ENCODE peak calls at places on chromosomes 16 and 17, in eight cellular contexts. One of them, this sample, is unnamed.
A peak's percentile ranks its signal among the peaks of the same experiment; 100 is the strongest.

GRCh38 chr16:23145186-23145585 is 4.1 kb downstream of the USP31 start:
- DNase-seq in lower lobe of right lung: no peak
- DNase-seq in tibial artery: no peak
- DNase-seq in esophagus squamous epithelium: no peak
- DNase-seq in effector memory CD4-positive, alpha-beta T cell: no peak
- DNase-seq in NT2/D1: no peak
- DNase-seq in H9: peak; percentile 46
- DNase-seq in left ventricle myocardium inferior: no peak
- DNase-seq in this sample: no peak

GRCh38 chr16:84511180-84511800 is 6.8 kb upstream of the MEAK7 start:
- DNase-seq in left ventricle myocardium inferior: peak; percentile 82
- DNase-seq in esophagus squamous epithelium: no peak
- DNase-seq in tibial artery: peak; percentile 83
- DNase-seq in H9: peak; percentile 84
- DNase-seq in lower lobe of right lung: peak; percentile 87
- DNase-seq in NT2/D1: peak; percentile 72
- DNase-seq in effector memory CD4-positive, alpha-beta T cell: peak; percentile 64
- DNase-seq in this sample: peak; percentile 86

GRCh38 chr16:30417447-30418349 is 10.3 kb downstream of the ZNF771 start:
- DNase-seq in esophagus squamous epithelium: no peak
- DNase-seq in effector memory CD4-positive, alpha-beta T cell: peak; percentile 82
- DNase-seq in lower lobe of right lung: peak; percentile 94
- DNase-seq in H9: peak; percentile 91
- DNase-seq in NT2/D1: peak; percentile 94
- DNase-seq in tibial artery: peak; percentile 51
- DNase-seq in left ventricle myocardium inferior: peak; percentile 85
- DNase-seq in this sample: peak; percentile 90

GRCh38 chr17:38735161-38735997 is 5.2 kb downstream of the CISD3 start:
- DNase-seq in NT2/D1: no peak
- DNase-seq in esophagus squamous epithelium: no peak
- DNase-seq in left ventricle myocardium inferior: peak; percentile 68
- DNase-seq in tibial artery: no peak
- DNase-seq in H9: peak; percentile 82
- DNase-seq in effector memory CD4-positive, alpha-beta T cell: peak; percentile 67
- DNase-seq in lower lobe of right lung: peak; percentile 74
- DNase-seq in this sample: peak; percentile 82

GRCh38 chr17:17159571-17159970 is 46.6 kb downstream of the PLD6 start:
- DNase-seq in H9: no peak
- DNase-seq in NT2/D1: no peak
- DNase-seq in tibial artery: no peak
- DNase-seq in esophagus squamous epithelium: no peak
- DNase-seq in lower lobe of right lung: no peak
- DNase-seq in effector memory CD4-positive, alpha-beta T cell: no peak
- DNase-seq in left ventricle myocardium inferior: no peak
- DNase-seq in this sample: no peak

GRCh38 chr17:83095016-83095415 is 15.6 kb downstream of the METRNL start:
- DNase-seq in NT2/D1: no peak
- DNase-seq in effector memory CD4-positive, alpha-beta T cell: no peak
- DNase-seq in tibial artery: no peak
- DNase-seq in esophagus squamous epithelium: no peak
- DNase-seq in H9: no peak
- DNase-seq in left ventricle myocardium inferior: no peak
- DNase-seq in lower lobe of right lung: no peak
- DNase-seq in this sample: no peak

GRCh38 chr16:66135838-66136237 is 230.7 kb upstream of the CDH5 start:
- DNase-seq in left ventricle myocardium inferior: no peak
- DNase-seq in esophagus squamous epithelium: no peak
- DNase-seq in NT2/D1: no peak
- DNase-seq in lower lobe of right lung: no peak
- DNase-seq in effector memory CD4-positive, alpha-beta T cell: no peak
- DNase-seq in H9: no peak
- DNase-seq in tibial artery: no peak
- DNase-seq in this sample: no peak

GRCh38 chr16:66948034-66948821 is 12.8 kb upstream of the CES3 start:
- DNase-seq in effector memory CD4-positive, alpha-beta T cell: no peak
- DNase-seq in lower lobe of right lung: no peak
- DNase-seq in esophagus squamous epithelium: no peak
- DNase-seq in H9: no peak
- DNase-seq in tibial artery: no peak
- DNase-seq in NT2/D1: no peak
- DNase-seq in left ventricle myocardium inferior: no peak
- DNase-seq in this sample: no peak

GRCh38 chr16:8849411-8850011 is 19.3 kb downstream of the CARHSP1 start:
- DNase-seq in tibial artery: no peak
- DNase-seq in effector memory CD4-positive, alpha-beta T cell: no peak
- DNase-seq in NT2/D1: no peak
- DNase-seq in left ventricle myocardium inferior: no peak
- DNase-seq in H9: no peak
- DNase-seq in lower lobe of right lung: no peak
- DNase-seq in esophagus squamous epithelium: no peak
- DNase-seq in this sample: no peak

GRCh38 chr16:50261160-50261706 is 5.1 kb upstream of the ADCY7 start:
- DNase-seq in effector memory CD4-positive, alpha-beta T cell: no peak
- DNase-seq in NT2/D1: no peak
- DNase-seq in H9: no peak
- DNase-seq in tibial artery: peak; percentile 14
- DNase-seq in esophagus squamous epithelium: no peak
- DNase-seq in lower lobe of right lung: no peak
- DNase-seq in left ventricle myocardium inferior: no peak
- DNase-seq in this sample: no peak

GRCh38 chr17:34252138-34252889 is 2.8 kb upstream of the CCL2 start:
- DNase-seq in H9: no peak
- DNase-seq in lower lobe of right lung: peak; percentile 87
- DNase-seq in left ventricle myocardium inferior: peak; percentile 98
- DNase-seq in effector memory CD4-positive, alpha-beta T cell: no peak
- DNase-seq in esophagus squamous epithelium: no peak
- DNase-seq in NT2/D1: no peak
- DNase-seq in tibial artery: peak; percentile 94
- DNase-seq in this sample: peak; percentile 46

GRCh38 chr16:4940719-4941118 is 3.8 kb upstream of the PPL start:
- DNase-seq in tibial artery: no peak
- DNase-seq in H9: no peak
- DNase-seq in esophagus squamous epithelium: no peak
- DNase-seq in effector memory CD4-positive, alpha-beta T cell: no peak
- DNase-seq in NT2/D1: no peak
- DNase-seq in left ventricle myocardium inferior: no peak
- DNase-seq in lower lobe of right lung: no peak
- DNase-seq in this sample: no peak

GRCh38 chr17:37110012-37110701 is 161.4 kb downstream of the AATF start:
- DNase-seq in effector memory CD4-positive, alpha-beta T cell: no peak
- DNase-seq in esophagus squamous epithelium: no peak
- DNase-seq in lower lobe of right lung: no peak
- DNase-seq in NT2/D1: no peak
- DNase-seq in H9: peak; percentile 9
- DNase-seq in left ventricle myocardium inferior: no peak
- DNase-seq in tibial artery: no peak
- DNase-seq in this sample: peak; percentile 87

DNA sequence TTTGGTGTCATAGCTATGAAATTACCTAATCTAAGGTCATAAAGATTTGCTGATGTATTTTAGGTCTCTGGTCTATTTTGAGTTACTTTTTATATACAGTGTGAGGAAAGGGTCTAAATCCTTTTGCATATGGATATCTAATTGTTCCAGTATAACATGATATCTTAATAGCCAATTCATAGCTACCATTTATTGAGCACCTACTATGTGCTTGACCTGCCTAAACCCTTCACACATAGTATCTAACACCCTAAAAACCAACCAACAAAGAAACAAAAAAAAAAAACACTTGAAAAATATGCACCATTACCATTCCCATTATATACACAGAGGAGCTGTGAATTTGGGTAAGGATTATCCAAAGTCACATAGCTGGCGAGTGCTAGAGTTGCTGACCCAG is 48.7 kb upstream of the MTSS2 start:
- DNase-seq in H9: no peak
- DNase-seq in NT2/D1: no peak
- DNase-seq in effector memory CD4-positive, alpha-beta T cell: no peak
- DNase-seq in left ventricle myocardium inferior: no peak
- DNase-seq in tibial artery: no peak
- DNase-seq in lower lobe of right lung: no peak
- DNase-seq in esophagus squamous epithelium: no peak
- DNase-seq in this sample: no peak
- H3K4me1 ChIP-seq in H9: peaks cover 6% of the 10 kb centered on the region
- H3K4me1 ChIP-seq in NT2/D1: peaks cover 17% of the 10 kb centered on the region
- H3K4me1 ChIP-seq in effector memory CD4-positive, alpha-beta T cell: peaks cover 13% of the 10 kb centered on the region
- H3K4me1 ChIP-seq in left ventricle myocardium inferior: peaks cover 77% of the 10 kb centered on the region
- H3K4me1 ChIP-seq in tibial artery: peaks cover 6% of the 10 kb centered on the region
- H3K4me1 ChIP-seq in lower lobe of right lung: peaks cover 44% of the 10 kb centered on the region
- H3K4me1 ChIP-seq in esophagus squamous epithelium: peaks cover 19% of the 10 kb centered on the region
- H3K4me1 ChIP-seq in this sample: no peaks in the 10 kb centered on the region

GRCh38 chr16:88758227-88758943 is 26.6 kb downstream of the PIEZO1 start:
- DNase-seq in H9: no peak
- DNase-seq in NT2/D1: no peak
- DNase-seq in tibial artery: no peak
- DNase-seq in left ventricle myocardium inferior: no peak
- DNase-seq in lower lobe of right lung: no peak
- DNase-seq in esophagus squamous epithelium: no peak
- DNase-seq in effector memory CD4-positive, alpha-beta T cell: no peak
- DNase-seq in this sample: no peak
- H3K4me1 ChIP-seq in H9: peaks cover 4% of the 10 kb centered on the region
- H3K4me1 ChIP-seq in NT2/D1: peaks cover 56% of the 10 kb centered on the region
- H3K4me1 ChIP-seq in tibial artery: no peaks in the 10 kb centered on the region
- H3K4me1 ChIP-seq in left ventricle myocardium inferior: peaks cover 31% of the 10 kb centered on the region
- H3K4me1 ChIP-seq in lower lobe of right lung: peaks cover 67% of the 10 kb centered on the region
- H3K4me1 ChIP-seq in esophagus squamous epithelium: peaks cover 20% of the 10 kb centered on the region
- H3K4me1 ChIP-seq in effector memory CD4-positive, alpha-beta T cell: peaks cover 50% of the 10 kb centered on the region
- H3K4me1 ChIP-seq in this sample: peaks cover 9% of the 10 kb centered on the region

GRCh38 chr17:57104461-57105175 is 19.6 kb downstream of the AKAP1 start:
- DNase-seq in left ventricle myocardium inferior: no peak
- DNase-seq in tibial artery: no peak
- DNase-seq in lower lobe of right lung: no peak
- DNase-seq in effector memory CD4-positive, alpha-beta T cell: no peak
- DNase-seq in esophagus squamous epithelium: no peak
- DNase-seq in NT2/D1: no peak
- DNase-seq in H9: no peak
- DNase-seq in this sample: no peak
- H3K4me1 ChIP-seq in left ventricle myocardium inferior: peaks cover 99% of the 10 kb centered on the region
- H3K4me1 ChIP-seq in tibial artery: no peaks in the 10 kb centered on the region
- H3K4me1 ChIP-seq in lower lobe of right lung: peaks cover 26% of the 10 kb centered on the region
- H3K4me1 ChIP-seq in effector memory CD4-positive, alpha-beta T cell: no peaks in the 10 kb centered on the region
- H3K4me1 ChIP-seq in esophagus squamous epithelium: peaks cover 9% of the 10 kb centered on the region
- H3K4me1 ChIP-seq in NT2/D1: peaks cover 17% of the 10 kb centered on the region
- H3K4me1 ChIP-seq in H9: peaks cover 4% of the 10 kb centered on the region
- H3K4me1 ChIP-seq in this sample: peaks cover 9% of the 10 kb centered on the region

DNA sequence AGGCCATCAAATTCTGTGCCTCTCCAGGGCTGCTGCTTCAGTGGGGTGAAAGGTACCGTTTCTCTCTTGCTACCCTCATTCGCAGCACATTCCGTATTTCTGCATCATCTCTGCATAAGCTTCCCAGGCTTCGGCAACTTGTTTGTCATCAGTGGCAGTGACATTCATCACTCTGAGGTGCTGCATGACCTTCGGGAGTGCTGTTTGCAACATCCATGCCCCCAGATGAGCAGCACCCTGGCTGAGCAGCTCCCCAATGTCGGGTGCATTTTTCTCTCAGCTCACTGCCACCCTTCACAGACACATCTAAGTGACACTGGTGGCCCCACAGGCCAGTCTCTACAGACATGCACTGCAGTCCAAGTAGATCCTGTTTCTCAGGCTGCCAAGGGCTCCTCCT is 3.8 kb downstream of the CREBBP start:
- DNase-seq in left ventricle myocardium inferior: no peak
- DNase-seq in effector memory CD4-positive, alpha-beta T cell: no peak
- DNase-seq in NT2/D1: no peak
- DNase-seq in tibial artery: no peak
- DNase-seq in H9: no peak
- DNase-seq in esophagus squamous epithelium: no peak
- DNase-seq in lower lobe of right lung: no peak
- DNase-seq in this sample: no peak
- H3K4me1 ChIP-seq in left ventricle myocardium inferior: peaks cover 87% of the 10 kb centered on the region
- H3K4me1 ChIP-seq in effector memory CD4-positive, alpha-beta T cell: peaks cover 46% of the 10 kb centered on the region
- H3K4me1 ChIP-seq in NT2/D1: peaks cover 20% of the 10 kb centered on the region
- H3K4me1 ChIP-seq in tibial artery: no peaks in the 10 kb centered on the region
- H3K4me1 ChIP-seq in H9: peaks cover 11% of the 10 kb centered on the region
- H3K4me1 ChIP-seq in esophagus squamous epithelium: peaks cover 36% of the 10 kb centered on the region
- H3K4me1 ChIP-seq in lower lobe of right lung: peaks cover 77% of the 10 kb centered on the region
- H3K4me1 ChIP-seq in this sample: peaks cover 51% of the 10 kb centered on the region

DNA sequence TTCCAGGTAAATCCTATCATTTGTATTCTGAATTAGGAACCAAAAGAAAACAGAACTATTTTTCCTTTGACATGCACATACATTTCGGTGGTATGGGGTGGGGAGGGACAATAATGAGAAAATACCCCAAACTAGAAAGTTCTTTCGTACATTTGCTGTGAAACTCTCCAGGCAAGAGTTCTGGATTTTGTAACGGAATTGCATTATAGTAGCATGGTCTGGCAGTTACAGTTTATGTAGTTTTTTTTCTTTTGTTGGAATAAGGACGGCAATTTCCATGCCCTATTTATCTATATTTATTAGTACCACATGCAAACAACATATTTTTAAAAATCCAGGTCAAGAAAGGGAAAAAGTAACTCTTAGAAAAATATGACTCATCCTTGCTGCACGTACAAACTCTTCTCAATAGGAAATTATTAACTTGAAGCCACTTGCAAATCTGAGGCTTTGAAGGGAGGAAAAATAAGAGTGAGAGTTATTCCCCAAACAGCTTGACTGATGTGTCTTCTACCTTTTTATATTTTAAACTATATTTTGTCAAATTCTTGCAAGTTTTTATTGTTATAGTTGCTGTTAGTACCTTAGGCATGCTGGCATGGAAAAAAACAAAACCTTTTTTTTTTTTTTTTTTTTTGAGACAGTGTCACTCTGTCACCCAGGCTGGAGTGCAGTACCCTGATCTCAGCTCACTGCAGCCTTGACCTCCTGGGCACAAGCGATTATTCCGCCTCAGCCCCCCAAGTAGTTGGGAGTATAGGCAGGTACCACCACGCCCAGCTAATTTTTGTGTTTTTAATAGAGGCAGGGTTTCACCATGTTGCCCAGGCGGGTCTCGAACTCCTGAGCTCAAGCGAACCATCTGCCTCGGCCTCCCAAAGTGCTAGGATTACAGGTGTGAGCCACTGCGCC is 69.3 kb downstream of the WWP2 start:
- DNase-seq in H9: no peak
- DNase-seq in effector memory CD4-positive, alpha-beta T cell: no peak
- DNase-seq in esophagus squamous epithelium: no peak
- DNase-seq in tibial artery: no peak
- DNase-seq in NT2/D1: no peak
- DNase-seq in lower lobe of right lung: no peak
- DNase-seq in left ventricle myocardium inferior: no peak
- DNase-seq in this sample: no peak
- H3K4me1 ChIP-seq in H9: no peaks in the 10 kb centered on the region
- H3K4me1 ChIP-seq in effector memory CD4-positive, alpha-beta T cell: no peaks in the 10 kb centered on the region
- H3K4me1 ChIP-seq in esophagus squamous epithelium: no peaks in the 10 kb centered on the region
- H3K4me1 ChIP-seq in tibial artery: no peaks in the 10 kb centered on the region
- H3K4me1 ChIP-seq in NT2/D1: peaks cover 4% of the 10 kb centered on the region
- H3K4me1 ChIP-seq in lower lobe of right lung: peaks cover 33% of the 10 kb centered on the region
- H3K4me1 ChIP-seq in left ventricle myocardium inferior: peaks cover 56% of the 10 kb centered on the region
- H3K4me1 ChIP-seq in this sample: no peaks in the 10 kb centered on the region